ENCODE peak calls at places on chromosomes 1 and 21, in eight cellular contexts. One of them, this sample, is unnamed.
A peak's percentile ranks its signal among the peaks of the same experiment; 100 is the strongest.

GRCh38 chr1:31032266-31032665 is 33.3 kb downstream of the PUM1 start:
- DNase-seq in HEK293T: no peak
- DNase-seq in activated CD8-positive, alpha-beta T cell treated with anti-CD3 and anti-CD28 coated beads for 36 hours: no peak
- DNase-seq in retinal pigment epithelial cell: no peak
- DNase-seq in naive thymus-derived CD4-positive, alpha-beta T cell: no peak
- DNase-seq in ureter: no peak
- DNase-seq in activated gamma-delta T cell treated with Interleukin-2 at 50 U/mL for 16 hours: no peak
- DNase-seq in CD4-positive, alpha-beta memory T cell: no peak
- DNase-seq in this sample: no peak

GRCh38 chr1:31531177-31532000 is 44.9 kb upstream of the TINAGL1 start:
- DNase-seq in HEK293T: no peak
- DNase-seq in activated CD8-positive, alpha-beta T cell treated with anti-CD3 and anti-CD28 coated beads for 36 hours: no peak
- DNase-seq in retinal pigment epithelial cell: peak; percentile 86
- DNase-seq in naive thymus-derived CD4-positive, alpha-beta T cell: no peak
- DNase-seq in ureter: no peak
- DNase-seq in activated gamma-delta T cell treated with Interleukin-2 at 50 U/mL for 16 hours: no peak
- DNase-seq in CD4-positive, alpha-beta memory T cell: no peak
- DNase-seq in this sample: peak; percentile 48

GRCh38 chr1:24899581-24900485 is 30.2 kb downstream of the RUNX3 start:
- DNase-seq in HEK293T: no peak
- DNase-seq in activated CD8-positive, alpha-beta T cell treated with anti-CD3 and anti-CD28 coated beads for 36 hours: peak; percentile 52
- DNase-seq in retinal pigment epithelial cell: no peak
- DNase-seq in naive thymus-derived CD4-positive, alpha-beta T cell: peak; percentile 16
- DNase-seq in ureter: no peak
- DNase-seq in activated gamma-delta T cell treated with Interleukin-2 at 50 U/mL for 16 hours: no peak
- DNase-seq in CD4-positive, alpha-beta memory T cell: no peak
- DNase-seq in this sample: no peak

GRCh38 chr1:88683516-88683847 is 591 bp upstream of the PKN2 start:
- DNase-seq in HEK293T: peak; percentile 39
- DNase-seq in activated CD8-positive, alpha-beta T cell treated with anti-CD3 and anti-CD28 coated beads for 36 hours: peak; percentile 71
- DNase-seq in retinal pigment epithelial cell: peak; percentile 28
- DNase-seq in naive thymus-derived CD4-positive, alpha-beta T cell: peak; percentile 35
- DNase-seq in ureter: peak; percentile 53
- DNase-seq in activated gamma-delta T cell treated with Interleukin-2 at 50 U/mL for 16 hours: peak; percentile 42
- DNase-seq in CD4-positive, alpha-beta memory T cell: peak; percentile 66
- DNase-seq in this sample: no peak

GRCh38 chr1:77536813-77537212 is 145.6 kb downstream of the ZZZ3 start:
- DNase-seq in HEK293T: no peak
- DNase-seq in activated CD8-positive, alpha-beta T cell treated with anti-CD3 and anti-CD28 coated beads for 36 hours: no peak
- DNase-seq in retinal pigment epithelial cell: peak; percentile 60
- DNase-seq in naive thymus-derived CD4-positive, alpha-beta T cell: no peak
- DNase-seq in ureter: no peak
- DNase-seq in activated gamma-delta T cell treated with Interleukin-2 at 50 U/mL for 16 hours: no peak
- DNase-seq in CD4-positive, alpha-beta memory T cell: no peak
- DNase-seq in this sample: no peak

GRCh38 chr1:62003777-62004176 is 190.9 kb upstream of the L1TD1 start:
- DNase-seq in HEK293T: no peak
- DNase-seq in activated CD8-positive, alpha-beta T cell treated with anti-CD3 and anti-CD28 coated beads for 36 hours: no peak
- DNase-seq in retinal pigment epithelial cell: no peak
- DNase-seq in naive thymus-derived CD4-positive, alpha-beta T cell: no peak
- DNase-seq in ureter: no peak
- DNase-seq in activated gamma-delta T cell treated with Interleukin-2 at 50 U/mL for 16 hours: no peak
- DNase-seq in CD4-positive, alpha-beta memory T cell: no peak
- DNase-seq in this sample: no peak

GRCh38 chr1:23814016-23814415 is 11.2 kb downstream of the HMGCL start:
- DNase-seq in HEK293T: no peak
- DNase-seq in activated CD8-positive, alpha-beta T cell treated with anti-CD3 and anti-CD28 coated beads for 36 hours: no peak
- DNase-seq in retinal pigment epithelial cell: no peak
- DNase-seq in naive thymus-derived CD4-positive, alpha-beta T cell: no peak
- DNase-seq in ureter: no peak
- DNase-seq in activated gamma-delta T cell treated with Interleukin-2 at 50 U/mL for 16 hours: no peak
- DNase-seq in CD4-positive, alpha-beta memory T cell: no peak
- DNase-seq in this sample: no peak

GRCh38 chr1:204818998-204819397 is 51.7 kb upstream of the NFASC start:
- DNase-seq in HEK293T: no peak
- DNase-seq in activated CD8-positive, alpha-beta T cell treated with anti-CD3 and anti-CD28 coated beads for 36 hours: no peak
- DNase-seq in retinal pigment epithelial cell: no peak
- DNase-seq in naive thymus-derived CD4-positive, alpha-beta T cell: no peak
- DNase-seq in ureter: no peak
- DNase-seq in activated gamma-delta T cell treated with Interleukin-2 at 50 U/mL for 16 hours: no peak
- DNase-seq in CD4-positive, alpha-beta memory T cell: no peak
- DNase-seq in this sample: no peak

GRCh38 chr1:66402194-66402593 is 131.8 kb upstream of the SGIP1 start:
- DNase-seq in HEK293T: no peak
- DNase-seq in activated CD8-positive, alpha-beta T cell treated with anti-CD3 and anti-CD28 coated beads for 36 hours: no peak
- DNase-seq in retinal pigment epithelial cell: no peak
- DNase-seq in naive thymus-derived CD4-positive, alpha-beta T cell: no peak
- DNase-seq in ureter: peak; percentile 70
- DNase-seq in activated gamma-delta T cell treated with Interleukin-2 at 50 U/mL for 16 hours: no peak
- DNase-seq in CD4-positive, alpha-beta memory T cell: no peak
- DNase-seq in this sample: no peak

GRCh38 chr1:6630027-6630426 is 5.4 kb downstream of the THAP3 start:
- DNase-seq in HEK293T: no peak
- DNase-seq in activated CD8-positive, alpha-beta T cell treated with anti-CD3 and anti-CD28 coated beads for 36 hours: no peak
- DNase-seq in retinal pigment epithelial cell: no peak
- DNase-seq in naive thymus-derived CD4-positive, alpha-beta T cell: no peak
- DNase-seq in ureter: no peak
- DNase-seq in activated gamma-delta T cell treated with Interleukin-2 at 50 U/mL for 16 hours: no peak
- DNase-seq in CD4-positive, alpha-beta memory T cell: no peak
- DNase-seq in this sample: no peak

GRCh38 chr1:54971317-54971791 is 9.1 kb upstream of the TMEM61 start:
- DNase-seq in HEK293T: no peak
- DNase-seq in activated CD8-positive, alpha-beta T cell treated with anti-CD3 and anti-CD28 coated beads for 36 hours: no peak
- DNase-seq in retinal pigment epithelial cell: no peak
- DNase-seq in naive thymus-derived CD4-positive, alpha-beta T cell: no peak
- DNase-seq in ureter: no peak
- DNase-seq in activated gamma-delta T cell treated with Interleukin-2 at 50 U/mL for 16 hours: no peak
- DNase-seq in CD4-positive, alpha-beta memory T cell: no peak
- DNase-seq in this sample: no peak

GRCh38 chr1:92411511-92411910 is 75.2 kb downstream of the GFI1 start:
- DNase-seq in HEK293T: peak; percentile 39
- DNase-seq in activated CD8-positive, alpha-beta T cell treated with anti-CD3 and anti-CD28 coated beads for 36 hours: peak; percentile 11
- DNase-seq in retinal pigment epithelial cell: no peak
- DNase-seq in naive thymus-derived CD4-positive, alpha-beta T cell: no peak
- DNase-seq in ureter: no peak
- DNase-seq in activated gamma-delta T cell treated with Interleukin-2 at 50 U/mL for 16 hours: no peak
- DNase-seq in CD4-positive, alpha-beta memory T cell: no peak
- DNase-seq in this sample: no peak

GRCh38 chr1:12201343-12202189 is 28.3 kb upstream of the VPS13D start:
- DNase-seq in HEK293T: no peak
- DNase-seq in activated CD8-positive, alpha-beta T cell treated with anti-CD3 and anti-CD28 coated beads for 36 hours: peak; percentile 73
- DNase-seq in retinal pigment epithelial cell: no peak
- DNase-seq in naive thymus-derived CD4-positive, alpha-beta T cell: no peak
- DNase-seq in ureter: no peak
- DNase-seq in activated gamma-delta T cell treated with Interleukin-2 at 50 U/mL for 16 hours: no peak
- DNase-seq in CD4-positive, alpha-beta memory T cell: no peak
- DNase-seq in this sample: no peak

GRCh38 chr1:46862348-46862747 is 63.5 kb downstream of the CYP4B1 start:
- DNase-seq in HEK293T: no peak
- DNase-seq in activated CD8-positive, alpha-beta T cell treated with anti-CD3 and anti-CD28 coated beads for 36 hours: no peak
- DNase-seq in retinal pigment epithelial cell: no peak
- DNase-seq in naive thymus-derived CD4-positive, alpha-beta T cell: no peak
- DNase-seq in ureter: no peak
- DNase-seq in activated gamma-delta T cell treated with Interleukin-2 at 50 U/mL for 16 hours: no peak
- DNase-seq in CD4-positive, alpha-beta memory T cell: no peak
- DNase-seq in this sample: no peak

GRCh38 chr21:41443562-41443961 is 17.5 kb downstream of the MX1 start:
- DNase-seq in HEK293T: no peak
- DNase-seq in activated CD8-positive, alpha-beta T cell treated with anti-CD3 and anti-CD28 coated beads for 36 hours: no peak
- DNase-seq in retinal pigment epithelial cell: no peak
- DNase-seq in naive thymus-derived CD4-positive, alpha-beta T cell: no peak
- DNase-seq in ureter: no peak
- DNase-seq in activated gamma-delta T cell treated with Interleukin-2 at 50 U/mL for 16 hours: no peak
- DNase-seq in CD4-positive, alpha-beta memory T cell: no peak
- DNase-seq in this sample: no peak

GRCh38 chr1:198253668-198254067 is 96.9 kb downstream of the NEK7 start:
- DNase-seq in HEK293T: no peak
- DNase-seq in activated CD8-positive, alpha-beta T cell treated with anti-CD3 and anti-CD28 coated beads for 36 hours: no peak
- DNase-seq in retinal pigment epithelial cell: no peak
- DNase-seq in naive thymus-derived CD4-positive, alpha-beta T cell: no peak
- DNase-seq in ureter: no peak
- DNase-seq in activated gamma-delta T cell treated with Interleukin-2 at 50 U/mL for 16 hours: no peak
- DNase-seq in CD4-positive, alpha-beta memory T cell: no peak
- DNase-seq in this sample: no peak

GRCh38 chr1:160637821-160638539 is 8.9 kb downstream of the SLAMF1 start:
- DNase-seq in HEK293T: no peak
- DNase-seq in activated CD8-positive, alpha-beta T cell treated with anti-CD3 and anti-CD28 coated beads for 36 hours: peak; percentile 77
- DNase-seq in retinal pigment epithelial cell: no peak
- DNase-seq in naive thymus-derived CD4-positive, alpha-beta T cell: no peak
- DNase-seq in ureter: no peak
- DNase-seq in activated gamma-delta T cell treated with Interleukin-2 at 50 U/mL for 16 hours: peak; percentile 60
- DNase-seq in CD4-positive, alpha-beta memory T cell: peak; percentile 89
- DNase-seq in this sample: no peak

GRCh38 chr1:109084563-109085517 is 5.7 kb upstream of the TMEM167B start:
- DNase-seq in HEK293T: no peak
- DNase-seq in activated CD8-positive, alpha-beta T cell treated with anti-CD3 and anti-CD28 coated beads for 36 hours: no peak
- DNase-seq in retinal pigment epithelial cell: no peak
- DNase-seq in naive thymus-derived CD4-positive, alpha-beta T cell: no peak
- DNase-seq in ureter: no peak
- DNase-seq in activated gamma-delta T cell treated with Interleukin-2 at 50 U/mL for 16 hours: no peak
- DNase-seq in CD4-positive, alpha-beta memory T cell: no peak
- DNase-seq in this sample: no peak

GRCh38 chr1:180956028-180956640 is 43.4 kb downstream of the KIAA1614 start:
- DNase-seq in HEK293T: no peak
- DNase-seq in activated CD8-positive, alpha-beta T cell treated with anti-CD3 and anti-CD28 coated beads for 36 hours: no peak
- DNase-seq in retinal pigment epithelial cell: no peak
- DNase-seq in naive thymus-derived CD4-positive, alpha-beta T cell: no peak
- DNase-seq in ureter: no peak
- DNase-seq in activated gamma-delta T cell treated with Interleukin-2 at 50 U/mL for 16 hours: no peak
- DNase-seq in CD4-positive, alpha-beta memory T cell: no peak
- DNase-seq in this sample: no peak

GRCh38 chr1:161177112-161177935 is at the start of gene B4GALT3:
- DNase-seq in HEK293T: peak; percentile 99
- DNase-seq in activated CD8-positive, alpha-beta T cell treated with anti-CD3 and anti-CD28 coated beads for 36 hours: peak; percentile 96
- DNase-seq in retinal pigment epithelial cell: no peak
- DNase-seq in naive thymus-derived CD4-positive, alpha-beta T cell: peak; percentile 99
- DNase-seq in ureter: peak; percentile 94
- DNase-seq in activated gamma-delta T cell treated with Interleukin-2 at 50 U/mL for 16 hours: peak; percentile 93
- DNase-seq in CD4-positive, alpha-beta memory T cell: peak; percentile 90
- DNase-seq in this sample: peak; percentile 83

GRCh38 chr1:41954533-41954944 is 35.8 kb upstream of the HIVEP3 start:
- DNase-seq in HEK293T: no peak
- DNase-seq in activated CD8-positive, alpha-beta T cell treated with anti-CD3 and anti-CD28 coated beads for 36 hours: no peak
- DNase-seq in retinal pigment epithelial cell: peak; percentile 80
- DNase-seq in naive thymus-derived CD4-positive, alpha-beta T cell: no peak
- DNase-seq in ureter: no peak
- DNase-seq in activated gamma-delta T cell treated with Interleukin-2 at 50 U/mL for 16 hours: no peak
- DNase-seq in CD4-positive, alpha-beta memory T cell: no peak
- DNase-seq in this sample: no peak

GRCh38 chr21:38377165-38378093 is 120.6 kb downstream of the KCNJ15 start:
- DNase-seq in HEK293T: no peak
- DNase-seq in activated CD8-positive, alpha-beta T cell treated with anti-CD3 and anti-CD28 coated beads for 36 hours: no peak
- DNase-seq in retinal pigment epithelial cell: no peak
- DNase-seq in naive thymus-derived CD4-positive, alpha-beta T cell: no peak
- DNase-seq in ureter: no peak
- DNase-seq in activated gamma-delta T cell treated with Interleukin-2 at 50 U/mL for 16 hours: no peak
- DNase-seq in CD4-positive, alpha-beta memory T cell: no peak
- DNase-seq in this sample: no peak

GRCh38 chr1:156781585-156782186 is 14.4 kb downstream of the PRCC start:
- DNase-seq in HEK293T: no peak
- DNase-seq in activated CD8-positive, alpha-beta T cell treated with anti-CD3 and anti-CD28 coated beads for 36 hours: no peak
- DNase-seq in retinal pigment epithelial cell: no peak
- DNase-seq in naive thymus-derived CD4-positive, alpha-beta T cell: no peak
- DNase-seq in ureter: no peak
- DNase-seq in activated gamma-delta T cell treated with Interleukin-2 at 50 U/mL for 16 hours: no peak
- DNase-seq in CD4-positive, alpha-beta memory T cell: no peak
- DNase-seq in this sample: no peak

GRCh38 chr1:225776294-225776693 is 1.3 kb upstream of the SRP9 start:
- DNase-seq in HEK293T: no peak
- DNase-seq in activated CD8-positive, alpha-beta T cell treated with anti-CD3 and anti-CD28 coated beads for 36 hours: no peak
- DNase-seq in retinal pigment epithelial cell: no peak
- DNase-seq in naive thymus-derived CD4-positive, alpha-beta T cell: no peak
- DNase-seq in ureter: no peak
- DNase-seq in activated gamma-delta T cell treated with Interleukin-2 at 50 U/mL for 16 hours: no peak
- DNase-seq in CD4-positive, alpha-beta memory T cell: no peak
- DNase-seq in this sample: no peak

GRCh38 chr1:195939844-195940243 is 668.4 kb downstream of the KCNT2 start:
- DNase-seq in HEK293T: peak; percentile 19
- DNase-seq in activated CD8-positive, alpha-beta T cell treated with anti-CD3 and anti-CD28 coated beads for 36 hours: no peak
- DNase-seq in retinal pigment epithelial cell: no peak
- DNase-seq in naive thymus-derived CD4-positive, alpha-beta T cell: no peak
- DNase-seq in ureter: no peak
- DNase-seq in activated gamma-delta T cell treated with Interleukin-2 at 50 U/mL for 16 hours: no peak
- DNase-seq in CD4-positive, alpha-beta memory T cell: no peak
- DNase-seq in this sample: peak; percentile 9

GRCh38 chr21:27346041-27346448 is 379.2 kb upstream of the ADAMTS5 start:
- DNase-seq in HEK293T: no peak
- DNase-seq in activated CD8-positive, alpha-beta T cell treated with anti-CD3 and anti-CD28 coated beads for 36 hours: no peak
- DNase-seq in retinal pigment epithelial cell: no peak
- DNase-seq in naive thymus-derived CD4-positive, alpha-beta T cell: no peak
- DNase-seq in ureter: no peak
- DNase-seq in activated gamma-delta T cell treated with Interleukin-2 at 50 U/mL for 16 hours: no peak
- DNase-seq in CD4-positive, alpha-beta memory T cell: no peak
- DNase-seq in this sample: no peak